ENCODE peak calls at places on chromosomes 2 and 18, in six cellular contexts. F is frontal cortex; E is T1000; U is iPS-NIHi11; S is HEK293T; Y is CD8-positive, alpha-beta T cell. K is an unnamed sample.

GRCh38 chr2:96556441-96557330 is 20.1 kb downstream of the ARID5A start:
- DNase-seq in F (no peak), E (peak; percentile 72), U (no peak), S (no peak), Y (peak; percentile 33), K (no peak)

GRCh38 chr2:233519787-233520611 is 46.6 kb downstream of the USP40 start:
- DNase-seq in F (no peak), E (no peak), U (no peak), S (no peak), Y (no peak), K (no peak)

GRCh38 chr2:181305151-181306123 is 151.7 kb upstream of the ITGA4 start:
- DNase-seq in F (no peak), E (no peak), U (peak; percentile 10), S (no peak), Y (peak; percentile 40), K (peak; percentile 11)

GRCh38 chr2:239326831-239327535 is 73.8 kb downstream of the HDAC4 start:
- DNase-seq in F (no peak), E (no peak), U (no peak), S (no peak), Y (peak; percentile 75), K (no peak)

GRCh38 chr2:58992062-58992736 is 751.1 kb upstream of the FANCL start:
- DNase-seq in F (no peak), E (no peak), U (no peak), S (no peak), Y (no peak), K (no peak)

GRCh38 chr18:33611525-33612135 is 33.6 kb downstream of the ASXL3 start:
- DNase-seq in F (no peak), E (no peak), U (no peak), S (no peak), Y (no peak), K (no peak)

GRCh38 chr18:60018801-60019462 is 119.1 kb downstream of the PMAIP1 start:
- DNase-seq in F (no peak), E (no peak), U (no peak), S (no peak), Y (no peak), K (no peak)

GRCh38 chr18:59308201-59309014 is 10.0 kb downstream of the CPLX4 start:
- DNase-seq in F (peak; percentile 52), E (peak; percentile 26), U (peak; percentile 89), S (peak; percentile 75), Y (peak; percentile 61), K (peak; percentile 85)

GRCh38 chr2:232900811-232901701 is 31.0 kb downstream of the SNORC start:
- DNase-seq in F (no peak), E (no peak), U (peak; percentile 48), S (no peak), Y (no peak), K (no peak)

GRCh38 chr2:182668671-182669070 is 47.4 kb upstream of the DNAJC10 start:
- DNase-seq in F (no peak), E (no peak), U (no peak), S (no peak), Y (no peak), K (no peak)

K was measured in neural crest cell.